ENCODE peak calls at places on chromosomes 6 and 20, in seven cellular contexts. One of them, this sample, is unnamed.

GRCh38 chr6:33815854-33816253 is 12.1 kb upstream of the MLN start:
- DNase-seq in psoas muscle: no peak
- DNase-seq in HL-60: no peak
- DNase-seq in tibial artery: no peak
- DNase-seq in HTR-8/SVneo: peak; percentile 75
- DNase-seq in activated CD8-positive, alpha-beta T cell treated with anti-CD3 and anti-CD28 coated beads for 36 hours: peak; percentile 38
- DNase-seq in renal cortical epithelial cell: no peak
- DNase-seq in this sample: peak; percentile 57

GRCh38 chr20:54167909-54168872 is 5.6 kb downstream of the CYP24A1 start:
- DNase-seq in tibial artery: no peak
- DNase-seq in renal cortical epithelial cell: peak; percentile 39
- DNase-seq in HTR-8/SVneo: peak; percentile 62
- DNase-seq in activated CD8-positive, alpha-beta T cell treated with anti-CD3 and anti-CD28 coated beads for 36 hours: no peak
- DNase-seq in psoas muscle: no peak
- DNase-seq in HL-60: no peak
- DNase-seq in this sample: no peak

GRCh38 chr20:44326391-44327159 is 10.3 kb upstream of the R3HDML start:
- DNase-seq in tibial artery: no peak
- DNase-seq in activated CD8-positive, alpha-beta T cell treated with anti-CD3 and anti-CD28 coated beads for 36 hours: peak; percentile 33
- DNase-seq in psoas muscle: no peak
- DNase-seq in renal cortical epithelial cell: no peak
- DNase-seq in HL-60: no peak
- DNase-seq in HTR-8/SVneo: no peak
- DNase-seq in this sample: no peak

GRCh38 chr6:113094781-113095180 is 747.7 kb downstream of the RFPL4B start:
- DNase-seq in activated CD8-positive, alpha-beta T cell treated with anti-CD3 and anti-CD28 coated beads for 36 hours: no peak
- DNase-seq in tibial artery: no peak
- DNase-seq in renal cortical epithelial cell: peak; percentile 10
- DNase-seq in HL-60: no peak
- DNase-seq in psoas muscle: no peak
- DNase-seq in HTR-8/SVneo: no peak
- DNase-seq in this sample: no peak

GRCh38 chr6:32662836-32663235 is 3.6 kb downstream of the HLA-DQB1 start:
- DNase-seq in tibial artery: no peak
- DNase-seq in psoas muscle: no peak
- DNase-seq in renal cortical epithelial cell: no peak
- DNase-seq in activated CD8-positive, alpha-beta T cell treated with anti-CD3 and anti-CD28 coated beads for 36 hours: no peak
- DNase-seq in HTR-8/SVneo: no peak
- DNase-seq in HL-60: no peak
- DNase-seq in this sample: no peak

GRCh38 chr6:71675386-71675785 is 211.0 kb upstream of the RIMS1 start:
- DNase-seq in HTR-8/SVneo: no peak
- DNase-seq in psoas muscle: no peak
- DNase-seq in HL-60: no peak
- DNase-seq in activated CD8-positive, alpha-beta T cell treated with anti-CD3 and anti-CD28 coated beads for 36 hours: no peak
- DNase-seq in tibial artery: no peak
- DNase-seq in renal cortical epithelial cell: no peak
- DNase-seq in this sample: no peak

GRCh38 chr6:117617766-117618035 is 15.4 kb upstream of the GOPC start:
- DNase-seq in HL-60: no peak
- DNase-seq in renal cortical epithelial cell: no peak
- DNase-seq in HTR-8/SVneo: no peak
- DNase-seq in psoas muscle: no peak
- DNase-seq in activated CD8-positive, alpha-beta T cell treated with anti-CD3 and anti-CD28 coated beads for 36 hours: no peak
- DNase-seq in tibial artery: no peak
- DNase-seq in this sample: no peak

GRCh38 chr6:77334093-77334492 is 129.2 kb downstream of the HTR1B start:
- DNase-seq in tibial artery: no peak
- DNase-seq in psoas muscle: no peak
- DNase-seq in HL-60: no peak
- DNase-seq in renal cortical epithelial cell: no peak
- DNase-seq in HTR-8/SVneo: no peak
- DNase-seq in activated CD8-positive, alpha-beta T cell treated with anti-CD3 and anti-CD28 coated beads for 36 hours: no peak
- DNase-seq in this sample: no peak

GRCh38 chr20:36604952-36605308 is 649 bp upstream of the RAB5IF start:
- DNase-seq in psoas muscle: peak; percentile 33
- DNase-seq in renal cortical epithelial cell: peak; percentile 27
- DNase-seq in HL-60: peak; percentile 72
- DNase-seq in activated CD8-positive, alpha-beta T cell treated with anti-CD3 and anti-CD28 coated beads for 36 hours: peak; percentile 73
- DNase-seq in HTR-8/SVneo: no peak
- DNase-seq in tibial artery: peak; percentile 43
- DNase-seq in this sample: no peak

GRCh38 chr6:125357515-125358256 is 55.9 kb upstream of the HDDC2 start:
- DNase-seq in psoas muscle: no peak
- DNase-seq in renal cortical epithelial cell: no peak
- DNase-seq in tibial artery: peak; percentile 23
- DNase-seq in activated CD8-positive, alpha-beta T cell treated with anti-CD3 and anti-CD28 coated beads for 36 hours: no peak
- DNase-seq in HL-60: no peak
- DNase-seq in HTR-8/SVneo: no peak
- DNase-seq in this sample: peak; percentile 65

GRCh38 chr6:13991393-13991792 is 66.6 kb downstream of the RNF182 start:
- DNase-seq in renal cortical epithelial cell: no peak
- DNase-seq in tibial artery: no peak
- DNase-seq in HTR-8/SVneo: no peak
- DNase-seq in HL-60: no peak
- DNase-seq in psoas muscle: no peak
- DNase-seq in activated CD8-positive, alpha-beta T cell treated with anti-CD3 and anti-CD28 coated beads for 36 hours: no peak
- DNase-seq in this sample: no peak

GRCh38 chr6:90000864-90001731 is 106.8 kb downstream of the GJA10 start:
- DNase-seq in renal cortical epithelial cell: peak; percentile 59
- DNase-seq in psoas muscle: no peak
- DNase-seq in activated CD8-positive, alpha-beta T cell treated with anti-CD3 and anti-CD28 coated beads for 36 hours: peak; percentile 78
- DNase-seq in HTR-8/SVneo: no peak
- DNase-seq in HL-60: no peak
- DNase-seq in tibial artery: no peak
- DNase-seq in this sample: peak; percentile 50

GRCh38 chr20:38112249-38112942 is 52.7 kb downstream of the TGM2 start:
- DNase-seq in tibial artery: no peak
- DNase-seq in activated CD8-positive, alpha-beta T cell treated with anti-CD3 and anti-CD28 coated beads for 36 hours: no peak
- DNase-seq in psoas muscle: peak; percentile 35
- DNase-seq in HTR-8/SVneo: no peak
- DNase-seq in renal cortical epithelial cell: no peak
- DNase-seq in HL-60: no peak
- DNase-seq in this sample: no peak

GRCh38 chr6:111517965-111518364 is 34.9 kb upstream of the REV3L start:
- DNase-seq in tibial artery: no peak
- DNase-seq in HTR-8/SVneo: no peak
- DNase-seq in HL-60: no peak
- DNase-seq in activated CD8-positive, alpha-beta T cell treated with anti-CD3 and anti-CD28 coated beads for 36 hours: no peak
- DNase-seq in renal cortical epithelial cell: no peak
- DNase-seq in psoas muscle: no peak
- DNase-seq in this sample: no peak

GRCh38 chr6:108464506-108465084 is 96.1 kb upstream of the FOXO3 start:
- DNase-seq in tibial artery: no peak
- DNase-seq in HTR-8/SVneo: no peak
- DNase-seq in HL-60: no peak
- DNase-seq in renal cortical epithelial cell: no peak
- DNase-seq in activated CD8-positive, alpha-beta T cell treated with anti-CD3 and anti-CD28 coated beads for 36 hours: no peak
- DNase-seq in psoas muscle: no peak
- DNase-seq in this sample: no peak

GRCh38 chr20:2112910-2113309 is 11.3 kb downstream of the STK35 start:
- DNase-seq in renal cortical epithelial cell: no peak
- DNase-seq in activated CD8-positive, alpha-beta T cell treated with anti-CD3 and anti-CD28 coated beads for 36 hours: no peak
- DNase-seq in tibial artery: no peak
- DNase-seq in HL-60: no peak
- DNase-seq in HTR-8/SVneo: no peak
- DNase-seq in psoas muscle: no peak
- DNase-seq in this sample: no peak

GRCh38 chr6:157314705-157315321 is 8.5 kb downstream of the TMEM242 start:
- DNase-seq in HL-60: peak; percentile 41
- DNase-seq in psoas muscle: no peak
- DNase-seq in renal cortical epithelial cell: peak; percentile 85
- DNase-seq in HTR-8/SVneo: peak; percentile 65
- DNase-seq in activated CD8-positive, alpha-beta T cell treated with anti-CD3 and anti-CD28 coated beads for 36 hours: peak; percentile 32
- DNase-seq in tibial artery: no peak
- DNase-seq in this sample: no peak

GRCh38 chr6:72720464-72720863 is 98.6 kb downstream of the KCNQ5 start:
- DNase-seq in tibial artery: no peak
- DNase-seq in renal cortical epithelial cell: no peak
- DNase-seq in HL-60: no peak
- DNase-seq in activated CD8-positive, alpha-beta T cell treated with anti-CD3 and anti-CD28 coated beads for 36 hours: no peak
- DNase-seq in HTR-8/SVneo: peak; percentile 6
- DNase-seq in psoas muscle: no peak
- DNase-seq in this sample: no peak

GRCh38 chr6:71463061-71463460 is 174.4 kb downstream of the OGFRL1 start:
- DNase-seq in psoas muscle: no peak
- DNase-seq in HTR-8/SVneo: no peak
- DNase-seq in activated CD8-positive, alpha-beta T cell treated with anti-CD3 and anti-CD28 coated beads for 36 hours: no peak
- DNase-seq in HL-60: no peak
- DNase-seq in renal cortical epithelial cell: no peak
- DNase-seq in tibial artery: no peak
- DNase-seq in this sample: no peak

GRCh38 chr6:169779092-169779815 is 27.8 kb downstream of the ERMARD start:
- DNase-seq in renal cortical epithelial cell: no peak
- DNase-seq in psoas muscle: no peak
- DNase-seq in tibial artery: no peak
- DNase-seq in activated CD8-positive, alpha-beta T cell treated with anti-CD3 and anti-CD28 coated beads for 36 hours: no peak
- DNase-seq in HTR-8/SVneo: no peak
- DNase-seq in HL-60: no peak
- DNase-seq in this sample: no peak

GRCh38 chr6:24743944-24744335 is 25.0 kb upstream of the C6orf62 start:
- DNase-seq in tibial artery: no peak
- DNase-seq in psoas muscle: no peak
- DNase-seq in HL-60: no peak
- DNase-seq in renal cortical epithelial cell: no peak
- DNase-seq in HTR-8/SVneo: no peak
- DNase-seq in activated CD8-positive, alpha-beta T cell treated with anti-CD3 and anti-CD28 coated beads for 36 hours: no peak
- DNase-seq in this sample: no peak

This sample was measured in DMS79 treated with DMSO at 0.1 percent for 48 hours.